ENCODE peak calls at places on chromosomes 11 and 22, in eight cellular contexts. U is A549, B is tibial nerve, S is stomach, L is uterus, O is Peyer's patch, R is vagina, D is heart left ventricle. C is an unnamed sample.

GRCh38 chr11:91136631-91137030 is 913.8 kb upstream of the CHORDC1 start:
- DNase-seq in U (no peak), S (no peak), B (no peak), O (no peak), L (no peak), D (no peak), R (no peak), C (no peak)

GRCh38 chr11:46347637-46348311 is 511 bp downstream of the DGKZ start:
- DNase-seq in U (no peak), O (no peak), R (no peak), B (no peak), S (no peak), L (no peak), D (peak; percentile 51), C (peak; percentile 64)

GRCh38 chr11:12802418-12803085 is 128.3 kb downstream of the TEAD1 start:
- DNase-seq in L (peak; percentile 82), D (no peak), O (no peak), S (peak; percentile 92), U (peak; percentile 97), R (no peak), B (no peak), C (peak; percentile 90)

GRCh38 chr11:2325719-2326118 is 23.9 kb downstream of the TSPAN32 start:
- DNase-seq in S (no peak), L (no peak), O (no peak), U (no peak), B (no peak), R (no peak), D (peak; percentile 85), C (peak; percentile 81)

GRCh38 chr11:13090228-13090708 is 81.2 kb downstream of the RASSF10 start:
- DNase-seq in U (no peak), O (no peak), D (no peak), L (no peak), B (no peak), R (peak; percentile 70), S (no peak), C (no peak)

GRCh38 chr11:47233989-47234668 is 14.5 kb downstream of the ACP2 start:
- DNase-seq in L (no peak), D (peak; percentile 54), U (peak; percentile 90), B (no peak), O (no peak), S (no peak), R (no peak), C (no peak)

GRCh38 chr11:115759622-115760527 is 255.7 kb upstream of the CADM1 start:
- DNase-seq in L (no peak), D (peak; percentile 47), R (no peak), S (no peak), B (no peak), U (no peak), O (no peak), C (no peak)

GRCh38 chr11:21634491-21634890 is 558.4 kb upstream of the ANO5 start:
- DNase-seq in L (no peak), D (no peak), O (no peak), B (no peak), S (no peak), U (no peak), R (no peak), C (no peak)

GRCh38 chr11:86594746-86595145 is 77.7 kb downstream of the ME3 start:
- DNase-seq in D (no peak), L (no peak), R (no peak), U (no peak), S (no peak), O (no peak), B (no peak), C (no peak)

GRCh38 chr11:1085440-1086170 is 10.9 kb downstream of the MUC2 start:
- DNase-seq in L (no peak), O (no peak), D (peak; percentile 23), B (no peak), R (no peak), U (no peak), S (no peak), C (peak; percentile 37)

GRCh38 chr11:103035656-103036434 is 56.1 kb downstream of the DCUN1D5 start:
- DNase-seq in R (no peak), B (peak; percentile 67), D (no peak), L (no peak), S (no peak), O (peak; percentile 22), U (peak; percentile 69), C (no peak)

GRCh38 chr11:125073616-125074483 is 10.7 kb downstream of the SLC37A2 start:
- DNase-seq in D (no peak), L (no peak), S (no peak), U (no peak), O (peak; percentile 42), R (no peak), B (no peak), C (no peak)

GRCh38 chr22:24807284-24807950 is 1.4 kb downstream of the SGSM1 start:
- DNase-seq in B (peak; percentile 51), R (no peak), U (peak; percentile 22), O (no peak), D (peak; percentile 47), S (no peak), L (peak; percentile 22), C (no peak)

GRCh38 chr11:86508604-86509471 is 134.2 kb downstream of the CCDC81 start:
- DNase-seq in R (no peak), S (no peak), O (no peak), D (no peak), B (no peak), U (peak; percentile 84), L (no peak), C (no peak)

GRCh38 chr22:30221121-30221992 is 25.2 kb downstream of the LIF start:
- DNase-seq in B (no peak), L (no peak), S (no peak), R (no peak), D (no peak), U (no peak), O (peak; percentile 78), C (no peak)

DNA sequence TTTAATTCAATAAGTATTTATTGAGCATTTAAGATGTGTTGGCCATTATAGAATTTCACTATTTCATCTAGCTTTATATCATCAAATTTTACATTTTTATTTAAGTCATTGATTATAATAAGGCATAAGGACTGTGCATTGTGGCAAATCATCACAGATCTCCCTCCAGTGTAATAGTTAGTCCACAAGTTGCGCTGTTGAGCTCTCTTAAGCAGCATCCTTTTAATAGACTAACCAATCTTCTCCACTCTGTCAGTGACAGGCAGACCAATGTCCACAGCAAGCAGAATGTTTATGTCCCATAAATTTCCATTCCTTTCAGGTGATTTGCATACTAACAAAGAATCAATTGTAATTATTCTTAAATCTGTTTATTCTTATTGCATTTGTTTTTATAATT is 595.3 kb upstream of the CCDC90B start:
- DNase-seq in B (no peak), S (no peak), U (peak; percentile 11), L (no peak), D (no peak), R (no peak), O (no peak), C (no peak)
- TF ChIP-seq CTCF in B (no peak), S (no peak), U (no peak), L (no peak), D (no peak), R (no peak), O (no peak), C (no peak)

GRCh38 chr11:106765849-106766248 is 252.4 kb downstream of the GUCY1A2 start:
- DNase-seq in R (no peak), U (no peak), D (no peak), O (no peak), L (no peak), S (no peak), B (no peak), C (no peak)
- TF ChIP-seq POLR2A in R (no peak), U (no peak), D (no peak), O (no peak), L (no peak), S (no peak), B (no peak), C (no peak)

DNA sequence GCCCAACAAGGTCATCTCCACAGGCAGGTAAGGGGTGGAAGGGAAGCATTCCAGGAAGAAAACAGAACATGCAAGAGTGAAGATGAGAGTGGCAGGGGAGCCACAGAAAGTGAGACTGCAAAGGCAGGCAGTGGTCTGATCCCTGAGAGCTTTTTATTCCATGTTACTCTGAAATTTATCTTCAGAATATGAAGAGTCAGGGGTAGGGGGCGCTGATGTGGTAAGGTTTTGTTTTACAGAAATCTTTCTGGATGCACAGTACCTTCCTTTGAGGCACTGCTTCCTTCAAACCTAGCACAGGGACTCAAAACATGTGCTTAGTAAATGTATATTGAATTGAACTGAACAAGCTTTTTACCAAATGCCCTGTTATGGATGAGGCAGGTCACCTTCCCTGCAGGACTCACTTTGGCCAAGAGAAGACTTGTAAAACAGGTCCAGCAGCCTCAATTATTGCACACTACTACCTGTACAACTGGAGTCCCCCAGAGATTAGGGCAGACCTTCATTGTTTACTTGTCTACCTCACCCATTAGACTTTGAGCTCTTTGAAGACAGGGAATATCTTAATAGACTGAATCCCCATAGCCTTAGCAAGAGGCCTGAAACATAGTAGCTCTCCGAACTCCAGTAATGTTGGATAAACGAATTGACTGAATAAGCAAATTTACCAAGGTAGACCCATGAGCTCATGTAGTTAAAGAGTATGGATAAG is 2.2 kb downstream of the PAK1 start:
- DNase-seq in D (no peak), O (no peak), B (peak; percentile 12), U (peak; percentile 22), L (no peak), R (no peak), S (peak; percentile 72), C (no peak)
- TF ChIP-seq CTCF in D (no peak), O (peak; percentile 18), B (no peak), U (peak; percentile 35), L (no peak), R (no peak), S (no peak), C (peak; percentile 18)

GRCh38 chr11:68750988-68751325 is 363 bp downstream of the TESMIN start:
- DNase-seq in O (no peak), D (no peak), B (no peak), L (no peak), S (no peak), U (no peak), R (no peak), C (no peak)

GRCh38 chr11:68750197-68750987 is 928 bp downstream of the TESMIN start:
- DNase-seq in U (no peak), L (no peak), R (no peak), D (no peak), S (no peak), B (no peak), O (peak; percentile 23), C (peak; percentile 62)

GRCh38 chr11:68749501-68750196 is 1.7 kb downstream of the TESMIN start:
- DNase-seq in U (no peak), D (no peak), L (no peak), R (no peak), B (no peak), O (no peak), S (no peak), C (no peak)

GRCh38 chr11:68753300-68753699 is 2.0 kb upstream of the TESMIN start:
- DNase-seq in B (no peak), L (no peak), U (no peak), R (no peak), D (no peak), O (no peak), S (no peak), C (no peak)

DNA sequence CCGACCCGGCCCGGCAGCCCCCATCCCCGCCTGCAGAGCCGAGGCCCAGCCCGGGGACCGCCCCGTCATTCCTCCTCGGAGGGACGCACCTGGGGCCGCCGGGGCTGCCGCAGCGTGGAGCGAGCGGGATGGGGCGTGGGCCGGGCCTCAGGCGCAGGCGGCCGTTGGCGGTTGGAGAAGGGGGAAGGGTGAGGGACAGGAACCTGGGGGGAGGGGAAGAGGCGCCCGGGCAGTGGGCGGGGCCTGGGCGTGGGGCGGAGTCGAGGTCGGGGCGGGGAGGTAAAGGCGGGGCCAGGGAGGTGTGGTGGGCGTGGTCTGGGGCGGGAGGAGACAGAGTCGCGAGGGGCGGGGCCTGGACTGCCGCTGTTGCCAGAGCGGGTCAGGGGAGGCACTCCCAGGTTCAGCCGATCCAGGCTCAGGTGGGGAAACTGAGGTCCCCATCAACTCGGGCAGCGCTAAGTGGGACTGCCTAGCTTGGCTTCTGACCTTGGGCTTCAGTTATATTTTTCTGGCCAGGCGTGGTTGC is at the start of gene TESMIN:
- DNase-seq in U (peak; percentile 89), D (peak; percentile 88), S (peak; percentile 95), B (peak; percentile 74), R (no peak), O (peak; percentile 95), L (peak; percentile 78), C (peak; percentile 96)
- TF ChIP-seq POLR2A in U (peak; percentile 21), D (no peak), S (no peak), B (no peak), R (no peak), O (no peak), L (no peak), C (no peak)